ENCODE peak calls at places on chromosomes 3 and 15, in five cellular contexts. One of them, this sample, is unnamed.

GRCh38 chr3:24254649-24255048 is 240.0 kb downstream of the THRB start:
- DNase-seq in lower lobe of right lung: no peak
- DNase-seq in Caco-2: no peak
- DNase-seq in transverse colon: no peak
- DNase-seq in psoas muscle: no peak
- DNase-seq in this sample: peak

GRCh38 chr15:95170587-95171380 is 939.4 kb downstream of the MCTP2 start:
- DNase-seq in Caco-2: no peak
- DNase-seq in transverse colon: no peak
- DNase-seq in lower lobe of right lung: no peak
- DNase-seq in psoas muscle: no peak
- DNase-seq in this sample: no peak

GRCh38 chr3:16474920-16475319 is 38.6 kb downstream of the RFTN1 start:
- DNase-seq in psoas muscle: no peak
- DNase-seq in transverse colon: no peak
- DNase-seq in Caco-2: no peak
- DNase-seq in lower lobe of right lung: no peak
- DNase-seq in this sample: peak

GRCh38 chr3:197298341-197298857 is at the start of gene DLG1:
- DNase-seq in lower lobe of right lung: peak
- DNase-seq in psoas muscle: peak
- DNase-seq in Caco-2: peak
- DNase-seq in transverse colon: peak
- DNase-seq in this sample: peak

GRCh38 chr3:111260878-111261277 is 189.3 kb downstream of the NECTIN3 start:
- DNase-seq in transverse colon: no peak
- DNase-seq in psoas muscle: no peak
- DNase-seq in lower lobe of right lung: no peak
- DNase-seq in Caco-2: no peak
- DNase-seq in this sample: no peak

GRCh38 chr3:190709351-190709773 is 153.1 kb downstream of the GMNC start:
- DNase-seq in Caco-2: no peak
- DNase-seq in psoas muscle: no peak
- DNase-seq in lower lobe of right lung: no peak
- DNase-seq in transverse colon: no peak
- DNase-seq in this sample: peak

GRCh38 chr3:190356246-190356645 is 31.7 kb upstream of the CLDN16 start:
- DNase-seq in transverse colon: no peak
- DNase-seq in Caco-2: no peak
- DNase-seq in psoas muscle: no peak
- DNase-seq in lower lobe of right lung: no peak
- DNase-seq in this sample: no peak

GRCh38 chr15:97993310-97993738 is 32.8 kb downstream of the ARRDC4 start:
- DNase-seq in psoas muscle: no peak
- DNase-seq in lower lobe of right lung: no peak
- DNase-seq in transverse colon: no peak
- DNase-seq in Caco-2: no peak
- DNase-seq in this sample: peak

GRCh38 chr3:58562498-58562897 is 14.7 kb downstream of the FAM107A start:
- DNase-seq in Caco-2: no peak
- DNase-seq in psoas muscle: no peak
- DNase-seq in lower lobe of right lung: no peak
- DNase-seq in transverse colon: no peak
- DNase-seq in this sample: no peak

GRCh38 chr15:99019558-99020540 is 12.3 kb upstream of the PGPEP1L start:
- DNase-seq in transverse colon: no peak
- DNase-seq in lower lobe of right lung: no peak
- DNase-seq in Caco-2: no peak
- DNase-seq in psoas muscle: no peak
- DNase-seq in this sample: peak

GRCh38 chr15:92078270-92078669 is 224.8 kb downstream of the SLCO3A1 start:
- DNase-seq in psoas muscle: no peak
- DNase-seq in lower lobe of right lung: no peak
- DNase-seq in transverse colon: no peak
- DNase-seq in Caco-2: no peak
- DNase-seq in this sample: no peak

GRCh38 chr3:9071982-9072666 is 108.9 kb upstream of the RAD18 start:
- DNase-seq in transverse colon: no peak
- DNase-seq in lower lobe of right lung: no peak
- DNase-seq in psoas muscle: no peak
- DNase-seq in Caco-2: no peak
- DNase-seq in this sample: no peak

GRCh38 chr15:40582726-40583246 is 11.3 kb upstream of the KNL1 start:
- DNase-seq in lower lobe of right lung: no peak
- DNase-seq in Caco-2: peak
- DNase-seq in transverse colon: no peak
- DNase-seq in psoas muscle: no peak
- DNase-seq in this sample: no peak

GRCh38 chr3:149174901-149175300 is 45.5 kb downstream of the HPS3 start:
- DNase-seq in lower lobe of right lung: no peak
- DNase-seq in Caco-2: no peak
- DNase-seq in psoas muscle: no peak
- DNase-seq in transverse colon: no peak
- DNase-seq in this sample: no peak

GRCh38 chr3:97823503-97824004 is 1.7 kb downstream of the CRYBG3 start:
- DNase-seq in Caco-2: no peak
- DNase-seq in transverse colon: no peak
- DNase-seq in psoas muscle: peak
- DNase-seq in lower lobe of right lung: no peak
- DNase-seq in this sample: peak

GRCh38 chr15:38873151-38873550 is 308.5 kb upstream of the RASGRP1 start:
- DNase-seq in transverse colon: no peak
- DNase-seq in psoas muscle: no peak
- DNase-seq in lower lobe of right lung: no peak
- DNase-seq in Caco-2: peak
- DNase-seq in this sample: no peak

GRCh38 chr3:29071077-29071634 is 209.7 kb upstream of the RBMS3 start:
- DNase-seq in psoas muscle: no peak
- DNase-seq in Caco-2: no peak
- DNase-seq in lower lobe of right lung: no peak
- DNase-seq in transverse colon: no peak
- DNase-seq in this sample: peak

GRCh38 chr3:149830902-149831301 is 17.9 kb downstream of the RNF13 start:
- DNase-seq in psoas muscle: no peak
- DNase-seq in transverse colon: no peak
- DNase-seq in lower lobe of right lung: no peak
- DNase-seq in Caco-2: peak
- DNase-seq in this sample: no peak

GRCh38 chr15:36785396-36785795 is 206.0 kb downstream of the CDIN1 start:
- DNase-seq in transverse colon: no peak
- DNase-seq in Caco-2: no peak
- DNase-seq in psoas muscle: no peak
- DNase-seq in lower lobe of right lung: no peak
- DNase-seq in this sample: no peak

GRCh38 chr3:126287171-126287535 is 70.1 kb downstream of the KLF15 start:
- DNase-seq in psoas muscle: no peak
- DNase-seq in transverse colon: no peak
- DNase-seq in Caco-2: no peak
- DNase-seq in lower lobe of right lung: no peak
- DNase-seq in this sample: no peak

GRCh38 chr3:58486036-58486435 is 5.9 kb upstream of the KCTD6 start:
- DNase-seq in lower lobe of right lung: no peak
- DNase-seq in Caco-2: no peak
- DNase-seq in transverse colon: no peak
- DNase-seq in psoas muscle: no peak
- DNase-seq in this sample: no peak

GRCh38 chr3:158313344-158313927 is 203.5 kb downstream of the RSRC1 start:
- DNase-seq in lower lobe of right lung: no peak
- DNase-seq in transverse colon: no peak
- DNase-seq in psoas muscle: no peak
- DNase-seq in Caco-2: peak
- DNase-seq in this sample: peak

GRCh38 chr15:65411470-65412071 is 11.2 kb downstream of the IGDCC4 start:
- DNase-seq in Caco-2: no peak
- DNase-seq in psoas muscle: no peak
- DNase-seq in transverse colon: no peak
- DNase-seq in lower lobe of right lung: no peak
- DNase-seq in this sample: no peak

GRCh38 chr3:10198761-10199688 is 34.3 kb downstream of the IRAK2 start:
- DNase-seq in psoas muscle: no peak
- DNase-seq in Caco-2: no peak
- DNase-seq in lower lobe of right lung: no peak
- DNase-seq in transverse colon: peak
- DNase-seq in this sample: peak

DNA sequence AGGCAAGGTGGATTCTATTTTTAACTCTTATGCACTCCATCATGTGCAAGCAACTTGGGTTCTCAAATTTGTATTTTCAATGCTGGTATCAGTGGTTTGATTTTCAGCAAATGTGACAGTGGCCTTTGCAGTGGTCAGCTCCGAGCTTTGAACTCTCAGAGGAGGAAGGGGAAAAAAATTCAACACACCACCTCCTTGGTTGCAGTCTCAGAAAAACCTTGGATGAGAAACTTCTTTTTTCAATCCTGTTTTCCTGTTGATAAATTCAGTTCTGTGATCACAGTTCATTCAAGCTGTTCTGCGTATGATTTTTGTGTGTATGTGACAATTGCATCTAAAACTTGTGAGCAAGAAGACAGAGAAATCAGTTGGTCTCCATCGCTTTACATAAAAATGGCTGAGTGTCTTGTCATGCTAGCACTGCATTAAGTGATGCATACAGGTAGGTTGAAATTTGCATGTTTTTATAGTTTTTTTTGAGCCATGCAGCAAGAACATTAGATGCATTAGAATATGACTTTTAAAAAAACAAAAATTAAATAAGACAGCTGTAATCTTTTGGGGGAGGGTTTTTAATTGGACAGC is 19.2 kb downstream of the ZBTB38 start:
- DNase-seq in transverse colon: no peak
- DNase-seq in psoas muscle: no peak
- DNase-seq in Caco-2: no peak
- DNase-seq in lower lobe of right lung: no peak
- DNase-seq in this sample: no peak
- H3K4me3 ChIP-seq in transverse colon: no peak
- H3K4me3 ChIP-seq in psoas muscle: no peak
- H3K4me3 ChIP-seq in Caco-2: no peak
- H3K4me3 ChIP-seq in lower lobe of right lung: peak
- H3K4me3 ChIP-seq in this sample: no peak

GRCh38 chr15:78981532-78982313 is 36.9 kb upstream of the CTSH start:
- DNase-seq in Caco-2: no peak
- DNase-seq in psoas muscle: no peak
- DNase-seq in lower lobe of right lung: no peak
- DNase-seq in transverse colon: no peak
- DNase-seq in this sample: no peak

GRCh38 chr15:78978601-78979179 is 33.8 kb upstream of the CTSH start:
- DNase-seq in Caco-2: no peak
- DNase-seq in lower lobe of right lung: no peak
- DNase-seq in transverse colon: no peak
- DNase-seq in psoas muscle: no peak
- DNase-seq in this sample: no peak

GRCh38 chr15:78977091-78977571 is 32.3 kb upstream of the CTSH start:
- DNase-seq in psoas muscle: no peak
- DNase-seq in lower lobe of right lung: no peak
- DNase-seq in transverse colon: no peak
- DNase-seq in Caco-2: no peak
- DNase-seq in this sample: no peak

GRCh38 chr15:78977591-78978347 is 32.9 kb upstream of the CTSH start:
- DNase-seq in psoas muscle: no peak
- DNase-seq in Caco-2: no peak
- DNase-seq in transverse colon: no peak
- DNase-seq in lower lobe of right lung: no peak
- DNase-seq in this sample: no peak

DNA sequence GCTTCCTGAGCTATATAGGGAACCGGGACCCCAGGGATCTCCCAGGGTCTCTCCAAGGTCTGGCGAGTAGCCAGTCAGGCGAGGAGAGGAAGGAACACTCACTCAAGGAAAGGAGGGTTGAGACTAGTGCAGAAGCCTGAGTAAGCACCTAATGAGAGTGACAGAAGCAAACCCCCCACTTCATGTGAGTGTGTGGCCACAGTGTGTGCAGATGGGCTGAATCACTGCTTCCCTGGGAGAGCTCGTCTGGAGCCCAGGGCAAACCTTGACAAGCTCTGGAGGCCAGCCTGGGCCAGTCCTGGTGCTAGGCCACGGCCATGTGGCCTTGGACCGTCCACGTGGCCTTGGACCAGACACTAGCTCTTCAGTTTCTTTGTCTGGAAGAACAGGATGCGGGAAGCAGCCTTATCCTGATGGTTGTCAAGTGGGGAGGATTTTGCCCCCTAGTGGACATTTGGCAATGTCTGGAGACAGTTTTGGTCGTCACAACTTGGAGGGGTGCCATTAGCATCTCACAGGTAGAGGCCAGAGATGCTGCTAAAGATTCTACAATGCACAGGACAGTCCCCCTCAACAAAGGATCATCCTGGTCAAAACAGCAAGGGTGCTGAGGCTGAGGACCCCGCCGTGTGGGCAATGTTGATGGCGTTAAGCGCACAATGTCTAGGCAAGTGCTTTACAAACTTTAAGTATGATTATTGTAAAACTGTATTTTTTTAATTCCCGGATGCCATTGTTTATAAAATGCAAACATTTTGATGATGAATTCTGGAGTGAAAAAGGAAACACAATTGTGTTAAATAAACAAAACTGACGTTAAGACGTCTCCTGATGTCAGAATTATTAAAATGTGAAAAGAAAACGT is 34.8 kb upstream of the CTSH start:
- DNase-seq in Caco-2: peak
- DNase-seq in lower lobe of right lung: no peak
- DNase-seq in transverse colon: peak
- DNase-seq in psoas muscle: no peak
- DNase-seq in this sample: peak
- TF ChIP-seq CTCF in Caco-2: peak
- TF ChIP-seq CTCF in lower lobe of right lung: peak
- TF ChIP-seq CTCF in transverse colon: peak
- TF ChIP-seq CTCF in psoas muscle: peak
- TF ChIP-seq CTCF in this sample: peak

GRCh38 chr15:77064118-77064517 is 6.8 kb downstream of the TSPAN3 start:
- DNase-seq in transverse colon: no peak
- DNase-seq in Caco-2: no peak
- DNase-seq in lower lobe of right lung: no peak
- DNase-seq in psoas muscle: no peak
- DNase-seq in this sample: no peak
- H3K4me3 ChIP-seq in transverse colon: no peak
- H3K4me3 ChIP-seq in Caco-2: no peak
- H3K4me3 ChIP-seq in lower lobe of right lung: no peak
- H3K4me3 ChIP-seq in psoas muscle: no peak
- H3K4me3 ChIP-seq in this sample: no peak

DNA sequence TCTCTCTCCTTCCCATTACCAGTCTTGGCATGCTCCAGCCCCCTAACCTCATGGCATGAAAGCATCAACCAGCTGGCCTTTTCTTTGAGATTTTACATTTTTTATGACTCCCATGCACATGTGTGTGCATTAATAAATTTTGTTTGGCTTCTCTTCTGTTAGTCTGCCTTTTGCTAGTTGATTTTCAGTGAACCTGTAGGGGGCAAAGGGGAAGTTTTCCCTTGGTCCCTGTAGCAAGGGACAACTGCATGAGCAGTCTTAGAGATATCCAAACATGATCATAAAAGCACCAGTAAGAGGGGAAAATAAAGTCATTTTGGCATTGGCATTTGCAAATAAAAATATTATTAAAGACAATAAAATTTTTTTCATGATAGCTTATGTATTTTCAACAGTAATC is 73.7 kb downstream of the OXSM start:
- DNase-seq in psoas muscle: no peak
- DNase-seq in lower lobe of right lung: no peak
- DNase-seq in Caco-2: no peak
- DNase-seq in transverse colon: no peak
- DNase-seq in this sample: no peak
- TF ChIP-seq CTCF in psoas muscle: no peak
- TF ChIP-seq CTCF in lower lobe of right lung: no peak
- TF ChIP-seq CTCF in Caco-2: peak
- TF ChIP-seq CTCF in transverse colon: no peak
- TF ChIP-seq CTCF in this sample: peak